ENCODE peak calls at places on chromosomes 1 and 21, in six cellular contexts. One of them, this sample, is unnamed.

GRCh38 chr1:156665539-156665938 is 11.7 kb downstream of the NES start:
- DNase-seq in CD4-positive, CD25-positive, alpha-beta regulatory T cell: no peak
- DNase-seq in stimulated activated CD8-positive, alpha-beta memory T cell treated with anti-CD3 and anti-CD28 coated beads, Interleukin-4, amount 100 ng/mL, for 1 hour: no peak
- DNase-seq in B cell: no peak
- DNase-seq in effector CD4-positive, alpha-beta T cell: no peak
- DNase-seq in SJSA1: no peak
- DNase-seq in this sample: no peak

GRCh38 chr1:233242827-233243483 is 52.6 kb downstream of the PCNX2 start:
- DNase-seq in effector CD4-positive, alpha-beta T cell: no peak
- DNase-seq in B cell: no peak
- DNase-seq in stimulated activated CD8-positive, alpha-beta memory T cell treated with anti-CD3 and anti-CD28 coated beads, Interleukin-4, amount 100 ng/mL, for 1 hour: no peak
- DNase-seq in SJSA1: no peak
- DNase-seq in CD4-positive, CD25-positive, alpha-beta regulatory T cell: no peak
- DNase-seq in this sample: no peak

GRCh38 chr1:214234635-214235025 is 46.3 kb upstream of the SMYD2 start:
- DNase-seq in SJSA1: no peak
- DNase-seq in effector CD4-positive, alpha-beta T cell: no peak
- DNase-seq in stimulated activated CD8-positive, alpha-beta memory T cell treated with anti-CD3 and anti-CD28 coated beads, Interleukin-4, amount 100 ng/mL, for 1 hour: no peak
- DNase-seq in CD4-positive, CD25-positive, alpha-beta regulatory T cell: no peak
- DNase-seq in B cell: no peak
- DNase-seq in this sample: no peak

GRCh38 chr1:245652660-245653427 is 498.1 kb downstream of the KIF26B start:
- DNase-seq in SJSA1: no peak
- DNase-seq in stimulated activated CD8-positive, alpha-beta memory T cell treated with anti-CD3 and anti-CD28 coated beads, Interleukin-4, amount 100 ng/mL, for 1 hour: no peak
- DNase-seq in B cell: no peak
- DNase-seq in effector CD4-positive, alpha-beta T cell: no peak
- DNase-seq in CD4-positive, CD25-positive, alpha-beta regulatory T cell: no peak
- DNase-seq in this sample: no peak

GRCh38 chr1:42282024-42282579 is 52.9 kb downstream of the FOXJ3 start:
- DNase-seq in effector CD4-positive, alpha-beta T cell: no peak
- DNase-seq in SJSA1: no peak
- DNase-seq in stimulated activated CD8-positive, alpha-beta memory T cell treated with anti-CD3 and anti-CD28 coated beads, Interleukin-4, amount 100 ng/mL, for 1 hour: no peak
- DNase-seq in CD4-positive, CD25-positive, alpha-beta regulatory T cell: no peak
- DNase-seq in B cell: no peak
- DNase-seq in this sample: no peak

GRCh38 chr1:53642607-53643006 is 96.4 kb downstream of the GLIS1 start:
- DNase-seq in effector CD4-positive, alpha-beta T cell: no peak
- DNase-seq in CD4-positive, CD25-positive, alpha-beta regulatory T cell: no peak
- DNase-seq in B cell: no peak
- DNase-seq in stimulated activated CD8-positive, alpha-beta memory T cell treated with anti-CD3 and anti-CD28 coated beads, Interleukin-4, amount 100 ng/mL, for 1 hour: no peak
- DNase-seq in SJSA1: no peak
- DNase-seq in this sample: no peak

GRCh38 chr21:43603230-43603626 is 56.1 kb downstream of the HSF2BP start:
- DNase-seq in CD4-positive, CD25-positive, alpha-beta regulatory T cell: no peak
- DNase-seq in stimulated activated CD8-positive, alpha-beta memory T cell treated with anti-CD3 and anti-CD28 coated beads, Interleukin-4, amount 100 ng/mL, for 1 hour: no peak
- DNase-seq in B cell: no peak
- DNase-seq in effector CD4-positive, alpha-beta T cell: no peak
- DNase-seq in SJSA1: no peak
- DNase-seq in this sample: no peak

GRCh38 chr1:179437171-179437570 is 71.4 kb downstream of the AXDND1 start:
- DNase-seq in stimulated activated CD8-positive, alpha-beta memory T cell treated with anti-CD3 and anti-CD28 coated beads, Interleukin-4, amount 100 ng/mL, for 1 hour: no peak
- DNase-seq in SJSA1: no peak
- DNase-seq in CD4-positive, CD25-positive, alpha-beta regulatory T cell: no peak
- DNase-seq in effector CD4-positive, alpha-beta T cell: no peak
- DNase-seq in B cell: no peak
- DNase-seq in this sample: no peak

GRCh38 chr1:143698016-143698415 is 273.8 kb downstream of the FAM72C start:
- DNase-seq in stimulated activated CD8-positive, alpha-beta memory T cell treated with anti-CD3 and anti-CD28 coated beads, Interleukin-4, amount 100 ng/mL, for 1 hour: no peak
- DNase-seq in B cell: peak; percentile 31
- DNase-seq in CD4-positive, CD25-positive, alpha-beta regulatory T cell: no peak
- DNase-seq in effector CD4-positive, alpha-beta T cell: no peak
- DNase-seq in SJSA1: no peak
- DNase-seq in this sample: no peak

GRCh38 chr1:117698398-117699160 is 92.7 kb downstream of the TENT5C start:
- DNase-seq in B cell: no peak
- DNase-seq in effector CD4-positive, alpha-beta T cell: no peak
- DNase-seq in stimulated activated CD8-positive, alpha-beta memory T cell treated with anti-CD3 and anti-CD28 coated beads, Interleukin-4, amount 100 ng/mL, for 1 hour: no peak
- DNase-seq in CD4-positive, CD25-positive, alpha-beta regulatory T cell: no peak
- DNase-seq in SJSA1: no peak
- DNase-seq in this sample: no peak

GRCh38 chr1:17475729-17476128 is 36.3 kb upstream of the RCC2 start:
- DNase-seq in stimulated activated CD8-positive, alpha-beta memory T cell treated with anti-CD3 and anti-CD28 coated beads, Interleukin-4, amount 100 ng/mL, for 1 hour: no peak
- DNase-seq in B cell: no peak
- DNase-seq in SJSA1: no peak
- DNase-seq in CD4-positive, CD25-positive, alpha-beta regulatory T cell: no peak
- DNase-seq in effector CD4-positive, alpha-beta T cell: no peak
- DNase-seq in this sample: no peak

GRCh38 chr1:116902718-116903390 is 6.9 kb upstream of the PTGFRN start:
- DNase-seq in CD4-positive, CD25-positive, alpha-beta regulatory T cell: no peak
- DNase-seq in SJSA1: no peak
- DNase-seq in B cell: no peak
- DNase-seq in stimulated activated CD8-positive, alpha-beta memory T cell treated with anti-CD3 and anti-CD28 coated beads, Interleukin-4, amount 100 ng/mL, for 1 hour: no peak
- DNase-seq in effector CD4-positive, alpha-beta T cell: no peak
- DNase-seq in this sample: no peak

GRCh38 chr1:7948950-7949349 is 8.3 kb upstream of the TNFRSF9 start:
- DNase-seq in SJSA1: peak; percentile 49
- DNase-seq in effector CD4-positive, alpha-beta T cell: peak; percentile 25
- DNase-seq in CD4-positive, CD25-positive, alpha-beta regulatory T cell: peak; percentile 25
- DNase-seq in stimulated activated CD8-positive, alpha-beta memory T cell treated with anti-CD3 and anti-CD28 coated beads, Interleukin-4, amount 100 ng/mL, for 1 hour: no peak
- DNase-seq in B cell: no peak
- DNase-seq in this sample: no peak

GRCh38 chr1:19010995-19011696 is 54.7 kb upstream of the IFFO2 start:
- DNase-seq in effector CD4-positive, alpha-beta T cell: peak; percentile 26
- DNase-seq in SJSA1: peak; percentile 96
- DNase-seq in B cell: no peak
- DNase-seq in CD4-positive, CD25-positive, alpha-beta regulatory T cell: no peak
- DNase-seq in stimulated activated CD8-positive, alpha-beta memory T cell treated with anti-CD3 and anti-CD28 coated beads, Interleukin-4, amount 100 ng/mL, for 1 hour: peak; percentile 42
- DNase-seq in this sample: peak; percentile 75

GRCh38 chr21:33886316-33886715 is 29.3 kb downstream of the ATP5PO start:
- DNase-seq in stimulated activated CD8-positive, alpha-beta memory T cell treated with anti-CD3 and anti-CD28 coated beads, Interleukin-4, amount 100 ng/mL, for 1 hour: no peak
- DNase-seq in effector CD4-positive, alpha-beta T cell: no peak
- DNase-seq in SJSA1: no peak
- DNase-seq in B cell: no peak
- DNase-seq in CD4-positive, CD25-positive, alpha-beta regulatory T cell: no peak
- DNase-seq in this sample: no peak

GRCh38 chr1:234620272-234620711 is 10.3 kb upstream of the IRF2BP2 start:
- DNase-seq in CD4-positive, CD25-positive, alpha-beta regulatory T cell: no peak
- DNase-seq in effector CD4-positive, alpha-beta T cell: no peak
- DNase-seq in stimulated activated CD8-positive, alpha-beta memory T cell treated with anti-CD3 and anti-CD28 coated beads, Interleukin-4, amount 100 ng/mL, for 1 hour: no peak
- DNase-seq in SJSA1: peak; percentile 60
- DNase-seq in B cell: no peak
- DNase-seq in this sample: no peak

GRCh38 chr21:17612565-17613241 is at the start of gene BTG3:
- DNase-seq in B cell: peak; percentile 90
- DNase-seq in CD4-positive, CD25-positive, alpha-beta regulatory T cell: peak; percentile 70
- DNase-seq in effector CD4-positive, alpha-beta T cell: peak; percentile 71
- DNase-seq in SJSA1: peak; percentile 77
- DNase-seq in stimulated activated CD8-positive, alpha-beta memory T cell treated with anti-CD3 and anti-CD28 coated beads, Interleukin-4, amount 100 ng/mL, for 1 hour: peak; percentile 66
- DNase-seq in this sample: peak; percentile 95

GRCh38 chr1:106699436-106699835 is 357.0 kb upstream of the PRMT6 start:
- DNase-seq in B cell: no peak
- DNase-seq in stimulated activated CD8-positive, alpha-beta memory T cell treated with anti-CD3 and anti-CD28 coated beads, Interleukin-4, amount 100 ng/mL, for 1 hour: no peak
- DNase-seq in effector CD4-positive, alpha-beta T cell: no peak
- DNase-seq in CD4-positive, CD25-positive, alpha-beta regulatory T cell: no peak
- DNase-seq in SJSA1: no peak
- DNase-seq in this sample: no peak

This sample was measured in GM13976.